ENCODE peak calls at places on chromosomes 12 and 14, in seven cellular contexts. F is PC-9; V is amniotic stem cell; W is RWPE1; J is naive thymus-derived CD8-positive, alpha-beta T cell; P is AG20443; Q is KG1. K is an unnamed sample.

GRCh38 chr12:40058721-40059190 is 47.1 kb downstream of the SLC2A13 start:
- DNase-seq in V (no peak), W (no peak), Q (no peak), F (no peak), P (no peak), J (no peak), K (no peak)

GRCh38 chr12:97556201-97556824 is 93.7 kb downstream of the RMST start:
- DNase-seq in J (no peak), V (no peak), P (peak; percentile 17), W (no peak), Q (no peak), F (peak; percentile 73), K (no peak)

GRCh38 chr12:110245278-110245868 is 35.7 kb upstream of the ATP2A2 start:
- DNase-seq in F (no peak), P (no peak), J (peak; percentile 45), Q (no peak), W (no peak), V (no peak), K (peak; percentile 40)

GRCh38 chr14:58963873-58964597 is 224.4 kb upstream of the DAAM1 start:
- DNase-seq in J (no peak), F (no peak), V (no peak), W (no peak), Q (no peak), P (no peak), K (no peak)

GRCh38 chr14:76040704-76041103 is 55.1 kb downstream of the IFT43 start:
- DNase-seq in V (no peak), P (no peak), Q (no peak), F (no peak), W (no peak), J (no peak), K (no peak)

GRCh38 chr12:127559349-127560040 is 707.5 kb upstream of the TMEM132C start:
- DNase-seq in W (peak; percentile 52), Q (peak; percentile 79), F (no peak), J (peak; percentile 18), P (peak; percentile 70), V (peak; percentile 84), K (peak; percentile 23)

GRCh38 chr12:52615208-52615868 is 3.0 kb downstream of the KRT73 start:
- DNase-seq in Q (no peak), W (no peak), F (no peak), P (peak; percentile 49), J (peak; percentile 71), V (no peak), K (no peak)

GRCh38 chr14:55025948-55026347 is 951 bp downstream of the WDHD1 start:
- DNase-seq in J (no peak), F (no peak), V (no peak), W (no peak), Q (no peak), P (no peak), K (no peak)

GRCh38 chr12:45355750-45356149 is 139.9 kb downstream of the ANO6 start:
- DNase-seq in J (no peak), Q (no peak), V (no peak), F (peak; percentile 43), P (no peak), W (no peak), K (no peak)

GRCh38 chr12:89179245-89179644 is 173.1 kb downstream of the DUSP6 start:
- DNase-seq in P (no peak), Q (no peak), J (no peak), F (peak; percentile 51), V (no peak), W (no peak), K (no peak)

GRCh38 chr12:47867496-47867941 is 37.3 kb downstream of the VDR start:
- DNase-seq in F (no peak), J (no peak), V (peak; percentile 24), Q (no peak), P (peak; percentile 89), W (peak; percentile 70), K (no peak)

GRCh38 chr12:94272280-94272679 is 123.9 kb downstream of the PLXNC1 start:
- DNase-seq in W (no peak), V (no peak), P (no peak), F (no peak), J (no peak), Q (no peak), K (no peak)

GRCh38 chr14:96040836-96041371 is 1.7 kb downstream of the C14orf132 start:
- DNase-seq in W (no peak), J (no peak), V (no peak), F (no peak), P (no peak), Q (no peak), K (no peak)

GRCh38 chr14:20799955-20800544 is 2.6 kb downstream of the RNASE1 start:
- DNase-seq in F (no peak), P (no peak), Q (no peak), W (no peak), J (no peak), V (no peak), K (no peak)